ENCODE peak calls at places on chromosomes 4 and X, in ten cellular contexts. M is GM23248, U is heart right ventricle, P is left lung, N is upper lobe of left lung, W is Peyer's patch, V is breast epithelium, Y is lower lobe of right lung, J is PC-3, O is right lobe of liver. H is an unnamed sample.
A peak's percentile ranks its signal among the peaks of the same experiment; 100 is the strongest.

GRCh38 chrX:76148753-76149152 is 24.1 kb upstream of the PBDC1 start:
- DNase-seq in P (no peak), M (peak; percentile 29), N (peak; percentile 36), O (no peak), U (peak; percentile 21), V (no peak), W (no peak), Y (no peak), J (peak; percentile 60), H (peak; percentile 63)

GRCh38 chr4:2126309-2127043 is 67.3 kb downstream of the NAT8L start:
- DNase-seq in M (no peak), J (no peak), V (no peak), P (no peak), U (no peak), N (no peak), Y (no peak), W (no peak), O (no peak), H (no peak)

GRCh38 chr4:8547912-8548730 is 32.1 kb upstream of the GPR78 start:
- DNase-seq in Y (no peak), O (no peak), N (peak; percentile 18), W (no peak), J (peak; percentile 77), V (no peak), P (no peak), M (no peak), U (no peak), H (no peak)

GRCh38 chr4:168744021-168744420 is 247.2 kb downstream of the PALLD start:
- DNase-seq in U (no peak), W (no peak), P (no peak), N (no peak), M (no peak), Y (no peak), V (no peak), O (no peak), J (peak; percentile 29), H (no peak)

GRCh38 chr4:13984996-13985780 is 357.7 kb upstream of the BOD1L1 start:
- DNase-seq in W (no peak), J (no peak), N (no peak), M (peak; percentile 27), Y (no peak), O (no peak), V (no peak), P (no peak), U (no peak), H (no peak)

GRCh38 chrX:108304210-108304609 is 134.0 kb downstream of the COL4A6 start:
- DNase-seq in V (no peak), N (no peak), Y (no peak), U (no peak), O (no peak), W (no peak), M (no peak), J (peak; percentile 41), P (no peak), H (no peak)

GRCh38 chr4:182083681-182084410 is 159.4 kb upstream of the TENM3 start:
- DNase-seq in O (no peak), W (no peak), U (no peak), M (no peak), V (no peak), Y (no peak), N (no peak), P (no peak), J (no peak), H (no peak)

GRCh38 chrX:129959493-129959832 is 23.0 kb upstream of the BCORL1 start:
- DNase-seq in N (no peak), P (no peak), V (no peak), M (peak; percentile 66), Y (no peak), O (no peak), W (peak; percentile 55), U (no peak), J (no peak), H (no peak)

GRCh38 chr4:87270144-87270543 is 49.7 kb upstream of the KLHL8 start:
- DNase-seq in U (peak; percentile 12), W (no peak), P (no peak), N (no peak), J (peak; percentile 57), O (no peak), M (peak; percentile 64), V (no peak), Y (no peak), H (no peak)

GRCh38 chrX:22165732-22166457 is 106.8 kb upstream of the CBLL2 start:
- DNase-seq in O (no peak), N (no peak), M (peak; percentile 28), J (peak; percentile 56), P (no peak), Y (no peak), U (no peak), W (no peak), V (no peak), H (no peak)

GRCh38 chr4:48556268-48556667 is 66.2 kb downstream of the ZAR1 start:
- DNase-seq in M (no peak), V (no peak), U (no peak), J (no peak), W (no peak), P (no peak), N (no peak), O (no peak), Y (no peak), H (no peak)

GRCh38 chrX:39260965-39261364 is 459.7 kb downstream of the MID1IP1 start:
- DNase-seq in N (no peak), O (no peak), P (no peak), M (peak; percentile 60), U (no peak), W (no peak), J (peak; percentile 39), Y (no peak), V (no peak), H (no peak)

GRCh38 chr4:104451573-104451972 is 43.1 kb downstream of the CXXC4 start:
- DNase-seq in Y (no peak), W (no peak), U (no peak), N (no peak), O (no peak), J (no peak), M (no peak), V (no peak), P (no peak), H (no peak)

GRCh38 chr4:39319678-39320077 is 46.5 kb downstream of the RFC1 start:
- DNase-seq in P (no peak), V (no peak), O (no peak), J (peak; percentile 82), Y (no peak), W (no peak), U (no peak), M (peak; percentile 91), N (no peak), H (no peak)

GRCh38 chrX:140501940-140502468 is 2.9 kb downstream of the SOX3 start:
- DNase-seq in Y (no peak), O (no peak), P (no peak), J (no peak), M (no peak), V (no peak), W (no peak), N (no peak), U (no peak), H (no peak)
- H3K27me3 ChIP-seq in Y (peaks cover 47% of the 10 kb centered on the region), O (peaks cover 13% of the 10 kb centered on the region), P (peaks cover 91% of the 10 kb centered on the region), J (peaks cover 74% of the 10 kb centered on the region), M (peaks cover 41% of the 10 kb centered on the region), V (peaks cover 3% of the 10 kb centered on the region), W (no peaks in the 10 kb centered on the region), N (no peaks in the 10 kb centered on the region), U (peaks cover 79% of the 10 kb centered on the region), H (no peaks in the 10 kb centered on the region)

DNA sequence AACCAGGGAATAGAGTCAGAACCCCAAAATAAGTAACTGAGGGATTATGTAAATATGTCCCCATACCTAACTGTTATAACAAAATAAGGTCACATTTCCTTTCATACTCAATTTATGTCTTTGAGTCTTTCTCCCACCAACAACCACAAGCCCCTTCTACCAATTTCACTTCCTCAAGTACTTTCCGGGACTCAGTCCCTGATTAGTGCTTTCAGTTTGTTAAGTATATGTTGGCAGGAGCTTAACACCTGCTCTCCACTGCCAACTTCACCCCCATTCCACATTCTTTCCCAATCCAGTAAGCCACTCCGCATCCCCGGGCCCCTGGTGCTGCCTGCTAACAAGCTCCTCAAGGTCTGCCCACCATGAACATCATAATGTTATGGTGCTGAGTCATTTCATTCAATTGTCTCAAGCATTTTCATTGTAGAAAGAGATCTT is 71.3 kb upstream of the SPRY1 start:
- DNase-seq in J (no peak), O (no peak), V (no peak), W (no peak), U (no peak), M (no peak), Y (no peak), P (peak; percentile 42), N (peak; percentile 31), H (no peak)
- H3K27ac ChIP-seq in J (no peak overlapping the region), O (no peak overlapping the region), V (no peak overlapping the region), W (no peak overlapping the region), U (no peak overlapping the region), M (no peak overlapping the region), Y (no peak overlapping the region), P (no peak overlapping the region), N (no peak overlapping the region), H (no peak overlapping the region)

DNA sequence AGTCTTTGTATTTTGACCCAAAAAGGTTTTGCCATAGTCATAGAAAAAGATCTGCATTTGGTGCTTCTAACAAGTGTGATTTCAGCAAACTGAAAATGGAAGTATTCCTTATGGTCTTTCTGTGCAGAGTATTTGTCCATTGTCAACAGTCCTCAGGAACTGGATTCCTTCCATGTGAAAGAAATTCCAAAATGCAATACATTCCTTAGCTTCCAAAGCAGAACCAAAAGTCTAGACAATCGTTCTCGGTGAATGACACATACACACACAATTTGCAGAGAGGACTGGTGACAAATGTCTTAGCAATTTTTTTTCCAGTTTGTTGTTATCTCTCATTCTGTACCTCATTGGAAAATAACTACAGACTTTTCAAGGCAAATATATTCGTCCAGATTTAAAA is 562.2 kb upstream of the SLIT2 start:
- DNase-seq in M (peak; percentile 83), V (no peak), U (no peak), O (no peak), N (no peak), J (peak; percentile 75), Y (no peak), W (no peak), P (no peak), H (no peak)
- H3K9me3 ChIP-seq in M (no peaks in the 10 kb centered on the region), V (no peaks in the 10 kb centered on the region), U (no peaks in the 10 kb centered on the region), O (no peaks in the 10 kb centered on the region), N (no peaks in the 10 kb centered on the region), J (no peaks in the 10 kb centered on the region), Y (no peaks in the 10 kb centered on the region), W (no peaks in the 10 kb centered on the region), P (no peaks in the 10 kb centered on the region), H (no peaks in the 10 kb centered on the region)

GRCh38 chr4:173517781-173518371 is 12.2 kb downstream of the HAND2 start:
- DNase-seq in N (no peak), O (no peak), V (no peak), P (no peak), U (peak; percentile 56), W (no peak), M (no peak), J (no peak), Y (no peak), H (no peak)

GRCh38 chr4:173514641-173515217 is 15.3 kb downstream of the HAND2 start:
- DNase-seq in M (no peak), Y (no peak), O (no peak), P (no peak), J (no peak), U (no peak), N (no peak), V (no peak), W (no peak), H (no peak)

GRCh38 chr4:173516621-173517612 is 13.1 kb downstream of the HAND2 start:
- DNase-seq in Y (no peak), V (no peak), W (no peak), U (no peak), M (no peak), N (no peak), O (no peak), J (no peak), P (no peak), H (no peak)

GRCh38 chr4:173513651-173514050 is 16.4 kb downstream of the HAND2 start:
- DNase-seq in N (no peak), M (peak; percentile 70), V (no peak), U (no peak), W (no peak), O (no peak), P (no peak), J (no peak), Y (no peak), H (no peak)

GRCh38 chr4:173515458-173515857 is 14.6 kb downstream of the HAND2 start:
- DNase-seq in U (no peak), Y (no peak), V (no peak), W (no peak), M (no peak), J (no peak), P (no peak), O (no peak), N (no peak), H (no peak)
- H3K27me3 ChIP-seq in U (peaks cover 5% of the 10 kb centered on the region), Y (peaks cover 100% of the 10 kb centered on the region), V (no peaks in the 10 kb centered on the region), W (peaks cover 10% of the 10 kb centered on the region), M (no peaks in the 10 kb centered on the region), J (peaks cover 6% of the 10 kb centered on the region), P (peaks cover 100% of the 10 kb centered on the region), O (peaks cover 22% of the 10 kb centered on the region), N (no peaks in the 10 kb centered on the region), H (peaks cover 5% of the 10 kb centered on the region)